ENCODE peak calls at places on chromosomes 6 and 20, in seven cellular contexts. J, M, R, G, U, I and W are unnamed samples.
A peak's percentile ranks its signal among the peaks of the same experiment; 100 is the strongest.

GRCh38 chr6:10314163-10314955 is 100.5 kb downstream of the TFAP2A start:
- DNase-seq in J (no peak), M (no peak), R (no peak), G (no peak), U (no peak), I (no peak), W (no peak)

GRCh38 chr20:46622125-46622524 is 29.1 kb downstream of the SLC13A3 start:
- DNase-seq in J (no peak), M (no peak), R (no peak), G (no peak), U (no peak), I (no peak), W (no peak)

GRCh38 chr6:154539593-154540269 is 29.2 kb upstream of the CNKSR3 start:
- DNase-seq in J (no peak), M (no peak), R (no peak), G (peak; percentile 20), U (no peak), I (no peak), W (no peak)

GRCh38 chr20:53621482-53622246 is 28.0 kb upstream of the ZNF217 start:
- DNase-seq in J (peak; percentile 45), M (peak; percentile 65), R (peak; percentile 92), G (peak; percentile 100), U (peak; percentile 83), I (peak; percentile 38), W (peak; percentile 59)

GRCh38 chr6:73644941-73645591 is 8.7 kb downstream of the SLC17A5 start:
- DNase-seq in J (no peak), M (no peak), R (no peak), G (no peak), U (no peak), I (no peak), W (no peak)

GRCh38 chr6:56690519-56691200 is 48.0 kb upstream of the DST start:
- DNase-seq in J (peak; percentile 76), M (no peak), R (peak; percentile 88), G (peak; percentile 84), U (no peak), I (no peak), W (no peak)

GRCh38 chr6:107956586-107957164 is 1.3 kb downstream of the SEC63 start:
- DNase-seq in J (no peak), M (no peak), R (no peak), G (no peak), U (no peak), I (no peak), W (no peak)

GRCh38 chr6:170378502-170378901 is 71.9 kb downstream of the FAM120B start:
- DNase-seq in J (no peak), M (no peak), R (no peak), G (no peak), U (no peak), I (no peak), W (no peak)

GRCh38 chr6:144675231-144675861 is 390.2 kb downstream of the UTRN start:
- DNase-seq in J (no peak), M (no peak), R (no peak), G (no peak), U (no peak), I (no peak), W (no peak)

GRCh38 chr20:55252525-55252924 is 752.8 kb downstream of the CBLN4 start:
- DNase-seq in J (no peak), M (no peak), R (no peak), G (no peak), U (no peak), I (no peak), W (no peak)

GRCh38 chr6:30837870-30838269 is 46.4 kb upstream of the DDR1 start:
- DNase-seq in J (no peak), M (no peak), R (no peak), G (peak; percentile 32), U (no peak), I (no peak), W (no peak)

GRCh38 chr6:14412026-14412425 is 294.5 kb downstream of the CD83 start:
- DNase-seq in J (no peak), M (no peak), R (no peak), G (peak; percentile 15), U (no peak), I (no peak), W (no peak)

GRCh38 chr6:28142446-28142845 is 763 bp downstream of the ZKSCAN8 start:
- DNase-seq in J (no peak), M (no peak), R (no peak), G (peak; percentile 26), U (no peak), I (no peak), W (no peak)

GRCh38 chr6:4351857-4352669 is 216.7 kb upstream of the ECI2 start:
- DNase-seq in J (no peak), M (peak; percentile 28), R (peak; percentile 63), G (peak; percentile 88), U (peak; percentile 72), I (peak; percentile 82), W (no peak)

GRCh38 chr6:161547617-161548016 is 273.8 kb upstream of the AGPAT4 start:
- DNase-seq in J (no peak), M (no peak), R (no peak), G (no peak), U (no peak), I (no peak), W (no peak)

GRCh38 chr20:1324598-1325172 is 4.3 kb downstream of the SDCBP2 start:
- DNase-seq in J (no peak), M (no peak), R (no peak), G (peak; percentile 66), U (peak; percentile 64), I (no peak), W (no peak)

GRCh38 chr20:39190666-39191570 is 228.8 kb downstream of the DHX35 start:
- DNase-seq in J (peak; percentile 58), M (no peak), R (peak; percentile 73), G (peak; percentile 88), U (no peak), I (no peak), W (no peak)

GRCh38 chr6:13099771-13100170 is 228.6 kb downstream of the TBC1D7 start:
- DNase-seq in J (no peak), M (no peak), R (no peak), G (peak; percentile 25), U (no peak), I (no peak), W (no peak)

GRCh38 chr6:143821359-143821758 is 21.8 kb upstream of the LTV1 start:
- DNase-seq in J (no peak), M (no peak), R (no peak), G (no peak), U (no peak), I (no peak), W (no peak)

DNA sequence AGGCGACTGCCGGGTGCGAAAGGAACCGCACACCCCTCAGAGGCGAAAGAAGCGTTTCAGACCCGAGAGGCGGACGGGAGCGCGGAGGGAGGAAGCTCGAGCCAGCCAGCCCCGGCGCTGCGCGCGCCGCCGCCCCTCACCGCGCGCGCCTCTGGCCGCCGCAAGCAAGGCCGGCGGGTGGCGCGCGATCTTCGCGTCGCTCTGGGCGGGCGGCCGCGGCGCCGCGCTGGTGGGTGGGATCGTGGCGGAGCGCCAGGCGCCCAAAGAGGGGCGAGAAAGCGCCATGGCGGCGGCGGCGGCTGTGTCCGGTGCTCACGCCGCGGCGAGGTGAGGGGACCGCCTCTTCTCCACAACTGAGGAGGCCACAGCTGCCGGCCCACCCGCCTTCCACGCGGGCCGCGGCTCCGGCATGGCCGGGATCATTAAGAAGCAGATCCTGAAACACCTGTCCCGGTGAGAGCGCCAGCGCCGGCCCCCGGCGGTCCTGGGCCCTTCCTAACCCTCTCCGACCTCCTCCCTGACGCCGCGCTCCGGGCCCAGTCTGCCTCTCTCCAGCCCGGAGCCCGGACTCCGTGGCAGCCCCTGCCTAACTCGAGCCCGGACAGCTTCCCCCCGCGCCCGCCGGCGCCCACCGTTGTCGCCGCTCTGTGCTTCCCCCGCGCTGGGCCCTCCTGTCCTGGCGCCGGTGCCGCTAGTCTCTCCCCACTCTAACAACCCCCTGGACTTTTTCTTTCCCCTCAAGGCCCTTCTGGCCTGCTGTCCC is at the start of gene BLTP3A:
- DNase-seq in J (peak; percentile 59), M (peak; percentile 65), R (no peak), G (peak; percentile 80), U (peak; percentile 72), I (peak; percentile 84), W (peak; percentile 90)
- TF ChIP-seq CTCF in J (no peak), M (no peak), R (peak; percentile 53), G (no peak), U (no peak), I (no peak), W (no peak)

DNA sequence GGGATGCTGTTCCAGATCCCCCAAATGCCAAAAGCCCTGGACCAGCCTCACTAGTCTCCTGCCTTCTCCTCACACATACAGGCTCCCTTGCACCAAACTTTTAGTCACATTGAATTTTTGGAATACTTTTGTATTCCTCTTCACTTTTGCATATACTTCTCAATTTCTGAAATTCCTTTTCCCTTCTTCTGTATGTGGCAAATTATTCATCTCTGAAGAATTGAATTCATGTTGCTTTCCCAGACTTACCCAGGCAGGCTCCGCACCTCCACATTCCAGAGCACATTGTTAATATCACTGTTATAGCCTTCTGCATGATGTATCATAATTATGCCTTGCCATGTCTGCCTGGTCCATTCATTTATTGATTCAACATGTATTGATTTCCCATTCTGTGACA is 255.3 kb upstream of the POU3F2 start:
- DNase-seq in J (no peak), M (no peak), R (no peak), G (no peak), U (no peak), I (no peak), W (no peak)
- H3K4me3 ChIP-seq in J (no peak overlapping the region), M (no peak overlapping the region), R (no peak overlapping the region), G (no peak overlapping the region), U (no peak overlapping the region), I (no peak overlapping the region), W (no peak overlapping the region)

GRCh38 chr6:32539839-32540238 is 9.8 kb upstream of the HLA-DRB5 start:
- DNase-seq in J (no peak), M (no peak), R (no peak), G (no peak), U (no peak), I (no peak), W (no peak)
- H3K36me3 ChIP-seq in J (no peaks in the 10 kb centered on the region), M (no peaks in the 10 kb centered on the region), R (no peaks in the 10 kb centered on the region), G (no peaks in the 10 kb centered on the region), U (no peaks in the 10 kb centered on the region), I (no peaks in the 10 kb centered on the region), W (no peaks in the 10 kb centered on the region)

DNA sequence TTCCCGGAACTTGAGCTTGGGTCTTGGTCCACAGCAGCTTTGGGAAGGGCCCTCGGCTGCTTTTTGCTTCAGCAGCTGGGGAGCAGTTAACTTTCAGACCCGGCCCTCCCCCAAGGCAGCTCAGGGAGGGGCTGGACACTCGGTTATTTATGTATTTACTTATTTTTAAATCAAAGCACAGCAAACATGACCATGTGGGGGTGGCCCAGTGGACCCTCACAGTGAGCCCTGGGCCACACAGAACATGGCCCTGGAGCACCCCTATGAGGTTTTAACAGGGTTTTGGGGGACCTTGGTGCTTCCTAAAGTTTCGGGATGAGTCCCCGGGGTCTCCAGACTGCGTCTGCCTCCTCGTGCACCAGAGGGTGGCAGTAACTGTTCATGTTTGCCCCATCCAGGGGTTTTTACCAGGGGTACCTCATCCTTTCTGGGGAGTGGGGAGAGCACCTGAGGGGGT is 26.6 kb upstream of the NPBWR2 start:
- DNase-seq in J (no peak), M (no peak), R (no peak), G (no peak), U (peak; percentile 48), I (no peak), W (no peak)
- TF ChIP-seq CTCF in J (peak; percentile 68), M (no peak), R (no peak), G (peak; percentile 35), U (no peak), I (no peak), W (no peak)

GRCh38 chr20:56826971-56827645 is 198.0 kb downstream of the TFAP2C start:
- DNase-seq in J (no peak), M (no peak), R (no peak), G (peak; percentile 38), U (peak; percentile 86), I (no peak), W (no peak)
- H3K4me3 ChIP-seq in J (no peak overlapping the region), M (no peak overlapping the region), R (no peak overlapping the region), G (no peak overlapping the region), U (peak overlapping the region; percentile 26), I (no peak overlapping the region), W (no peak overlapping the region)